ENCODE peak calls at places on chromosomes 3 and 15, in four cellular contexts. S is stimulated activated naive CD8-positive, alpha-beta T cell treated with anti-CD3 and anti-CD28 coated beads, Interleukin-15, Interleukin-2, amounts not matched to agents 100 U/mL and 50 U/mL, for 24 hours; P is breast epithelium; A is cardiac muscle cell. U is an unnamed sample.

GRCh38 chr15:90142216-90143175 is 40.2 kb upstream of the IDH2 start:
- DNase-seq in S (peak; percentile 49), P (no peak), A (no peak), U (no peak)

GRCh38 chr15:60916032-60916673 is 312.9 kb downstream of the RORA start:
- DNase-seq in S (no peak), P (no peak), A (no peak), U (no peak)

GRCh38 chr15:60708684-60709083 is 229.7 kb upstream of the ICE2 start:
- DNase-seq in S (no peak), P (no peak), A (peak; percentile 41), U (no peak)

GRCh38 chr3:177946515-177946914 is 589.7 kb upstream of the KCNMB2 start:
- DNase-seq in S (no peak), P (no peak), A (peak; percentile 27), U (no peak)

GRCh38 chr15:64813075-64813474 is 12.4 kb downstream of the PIF1 start:
- DNase-seq in S (no peak), P (no peak), A (peak; percentile 58), U (no peak)

GRCh38 chr3:118813472-118813871 is 221.2 kb downstream of the IGSF11 start:
- DNase-seq in S (no peak), P (no peak), A (no peak), U (no peak)

GRCh38 chr3:21356402-21356801 is 394.6 kb downstream of the ZNF385D start:
- DNase-seq in S (no peak), P (no peak), A (no peak), U (no peak)

GRCh38 chr3:175057406-175057805 is 198.3 kb downstream of the NAALADL2 start:
- DNase-seq in S (no peak), P (no peak), A (no peak), U (no peak)

GRCh38 chr3:2180661-2181060 is 82.0 kb downstream of the CNTN4 start:
- DNase-seq in S (no peak), P (no peak), A (no peak), U (no peak)

GRCh38 chr15:100918690-100919480 is at the start of gene LRRK1:
- DNase-seq in S (peak; percentile 29), P (no peak), A (peak; percentile 59), U (no peak)

GRCh38 chr15:78685157-78685830 is 44.3 kb upstream of the CHRNB4 start:
- DNase-seq in S (no peak), P (no peak), A (no peak), U (no peak)

GRCh38 chr3:175989161-175989560 is 1130.0 kb downstream of the NAALADL2 start:
- DNase-seq in S (no peak), P (no peak), A (no peak), U (no peak)

GRCh38 chr15:78327442-78327841 is 12.7 kb upstream of the CRABP1 start:
- DNase-seq in S (no peak), P (no peak), A (no peak), U (no peak)

GRCh38 chr3:141561426-141562034 is 74.7 kb downstream of the RASA2 start:
- DNase-seq in S (peak; percentile 34), P (no peak), A (peak; percentile 86), U (peak; percentile 22)

GRCh38 chr3:139434764-139435291 is 41.5 kb downstream of the RBP2 start:
- DNase-seq in S (no peak), P (no peak), A (peak; percentile 82), U (no peak)

GRCh38 chr3:129366312-129366831 is 62.1 kb downstream of the EFCAB12 start:
- DNase-seq in S (no peak), P (no peak), A (no peak), U (no peak)